ENCODE peak calls at places on chromosome 1, in four cellular contexts. One of them, this sample, is unnamed.

GRCh38 chr1:23116216-23116836 is 52.3 kb downstream of the LUZP1 start:
- DNase-seq in K562: no peak
- DNase-seq in H1: no peak
- DNase-seq in GM12878: no peak
- DNase-seq in this sample: no peak

GRCh38 chr1:14944471-14944981 is 209.0 kb upstream of the TMEM51 start:
- DNase-seq in K562: no peak
- DNase-seq in H1: no peak
- DNase-seq in GM12878: no peak
- DNase-seq in this sample: no peak

GRCh38 chr1:205072881-205073280 is 11.4 kb downstream of the TMEM81 start:
- DNase-seq in K562: peak
- DNase-seq in H1: no peak
- DNase-seq in GM12878: no peak
- DNase-seq in this sample: no peak

GRCh38 chr1:173823776-173824314 is 628 bp upstream of the DARS2 start:
- DNase-seq in K562: no peak
- DNase-seq in H1: no peak
- DNase-seq in GM12878: peak
- DNase-seq in this sample: peak

GRCh38 chr1:39779821-39780220 is 8.7 kb upstream of the OXCT2 start:
- DNase-seq in K562: no peak
- DNase-seq in H1: no peak
- DNase-seq in GM12878: no peak
- DNase-seq in this sample: no peak

GRCh38 chr1:228066891-228067654 is 15.4 kb upstream of the ARF1 start:
- DNase-seq in K562: peak
- DNase-seq in H1: no peak
- DNase-seq in GM12878: no peak
- DNase-seq in this sample: no peak

GRCh38 chr1:214658785-214659184 is 55.8 kb downstream of the CENPF start:
- DNase-seq in K562: no peak
- DNase-seq in H1: no peak
- DNase-seq in GM12878: no peak
- DNase-seq in this sample: peak

GRCh38 chr1:167661527-167662436 is 31.8 kb downstream of the RCSD1 start:
- DNase-seq in K562: no peak
- DNase-seq in H1: no peak
- DNase-seq in GM12878: no peak
- DNase-seq in this sample: peak

GRCh38 chr1:174883361-174883760 is 116.4 kb upstream of the CACYBP start:
- DNase-seq in K562: peak
- DNase-seq in H1: no peak
- DNase-seq in GM12878: no peak
- DNase-seq in this sample: peak

GRCh38 chr1:33241866-33242265 is 14.4 kb upstream of the ZNF362 start:
- DNase-seq in K562: no peak
- DNase-seq in H1: no peak
- DNase-seq in GM12878: no peak
- DNase-seq in this sample: no peak

GRCh38 chr1:6819641-6820040 is 34.4 kb downstream of the CAMTA1 start:
- DNase-seq in K562: no peak
- DNase-seq in H1: no peak
- DNase-seq in GM12878: no peak
- DNase-seq in this sample: peak

GRCh38 chr1:155979525-155980343 is 1.4 kb upstream of the ARHGEF2 start:
- DNase-seq in K562: peak
- DNase-seq in H1: no peak
- DNase-seq in GM12878: no peak
- DNase-seq in this sample: no peak

GRCh38 chr1:30809514-30810263 is 52.1 kb upstream of the LAPTM5 start:
- DNase-seq in K562: peak
- DNase-seq in H1: no peak
- DNase-seq in GM12878: no peak
- DNase-seq in this sample: peak

GRCh38 chr1:22749919-22750670 is 39.5 kb downstream of the EPHB2 start:
- DNase-seq in K562: no peak
- DNase-seq in H1: no peak
- DNase-seq in GM12878: peak
- DNase-seq in this sample: peak

GRCh38 chr1:4657920-4658585 is 3.6 kb downstream of the AJAP1 start:
- DNase-seq in K562: no peak
- DNase-seq in H1: no peak
- DNase-seq in GM12878: no peak
- DNase-seq in this sample: no peak

GRCh38 chr1:115922806-115923205 is 53.5 kb upstream of the SLC22A15 start:
- DNase-seq in K562: no peak
- DNase-seq in H1: no peak
- DNase-seq in GM12878: no peak
- DNase-seq in this sample: no peak

GRCh38 chr1:214439352-214440119 is 111.9 kb downstream of the PTPN14 start:
- DNase-seq in K562: no peak
- DNase-seq in H1: no peak
- DNase-seq in GM12878: peak
- DNase-seq in this sample: peak

GRCh38 chr1:169892176-169892818 is 1.4 kb downstream of the SCYL3 start:
- DNase-seq in K562: no peak
- DNase-seq in H1: no peak
- DNase-seq in GM12878: no peak
- DNase-seq in this sample: no peak

GRCh38 chr1:9101510-9102146 is 27.3 kb downstream of the GPR157 start:
- DNase-seq in K562: peak
- DNase-seq in H1: peak
- DNase-seq in GM12878: no peak
- DNase-seq in this sample: peak

GRCh38 chr1:110538082-110538481 is 19.1 kb upstream of the KCNA10 start:
- DNase-seq in K562: no peak
- DNase-seq in H1: no peak
- DNase-seq in GM12878: no peak
- DNase-seq in this sample: no peak

GRCh38 chr1:31476891-31477846 is 64.2 kb downstream of the SERINC2 start:
- DNase-seq in K562: no peak
- DNase-seq in H1: no peak
- DNase-seq in GM12878: peak
- DNase-seq in this sample: no peak

GRCh38 chr1:62436039-62436465 is 797 bp upstream of the USP1 start:
- DNase-seq in K562: no peak
- DNase-seq in H1: no peak
- DNase-seq in GM12878: no peak
- DNase-seq in this sample: no peak

GRCh38 chr1:91757760-91758545 is 128.0 kb downstream of the TGFBR3 start:
- DNase-seq in K562: no peak
- DNase-seq in H1: no peak
- DNase-seq in GM12878: no peak
- DNase-seq in this sample: peak

GRCh38 chr1:21886486-21887215 is 50.5 kb downstream of the HSPG2 start:
- DNase-seq in K562: peak
- DNase-seq in H1: no peak
- DNase-seq in GM12878: no peak
- DNase-seq in this sample: no peak

GRCh38 chr1:55352080-55352800 is 137.1 kb upstream of the USP24 start:
- DNase-seq in K562: no peak
- DNase-seq in H1: no peak
- DNase-seq in GM12878: no peak
- DNase-seq in this sample: no peak

GRCh38 chr1:93749894-93750301 is 68.3 kb upstream of the BCAR3 start:
- DNase-seq in K562: no peak
- DNase-seq in H1: peak
- DNase-seq in GM12878: no peak
- DNase-seq in this sample: no peak

GRCh38 chr1:206967096-206967851 is 3.0 kb downstream of the FCAMR start:
- DNase-seq in K562: no peak
- DNase-seq in H1: no peak
- DNase-seq in GM12878: peak
- DNase-seq in this sample: peak

GRCh38 chr1:35390600-35391494 is 122.3 kb downstream of the ZMYM4 start:
- DNase-seq in K562: peak
- DNase-seq in H1: no peak
- DNase-seq in GM12878: no peak
- DNase-seq in this sample: peak

DNA sequence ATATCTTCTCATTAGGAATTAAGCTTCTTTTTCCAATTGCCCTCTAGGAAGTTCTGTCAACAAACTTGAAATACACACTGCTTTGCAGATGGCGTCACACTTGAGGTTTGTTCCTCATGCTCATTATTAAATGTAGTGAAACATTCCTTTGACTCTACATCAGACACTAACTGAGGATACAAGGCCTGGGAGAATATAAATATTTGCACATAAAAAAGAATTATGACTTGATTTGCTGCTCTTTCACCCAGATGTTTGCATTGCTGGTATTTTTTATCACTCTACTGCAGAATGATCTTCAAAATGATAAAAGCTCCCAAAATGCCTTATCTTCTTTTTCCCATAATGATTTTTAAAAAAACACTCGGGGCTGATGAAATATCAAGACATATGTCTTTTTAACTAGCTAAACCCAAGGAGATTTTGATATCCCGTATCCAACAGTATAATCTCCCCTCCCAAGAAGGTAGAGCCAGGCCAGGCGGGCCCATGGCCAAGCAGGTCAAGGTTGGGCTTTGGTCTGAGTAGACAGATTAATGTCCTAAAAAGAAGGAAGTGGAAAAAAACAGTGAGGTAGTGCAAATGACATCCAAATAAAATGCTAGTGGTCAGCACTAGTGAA is 264.6 kb downstream of the HHIPL2 start:
- DNase-seq in K562: no peak
- DNase-seq in H1: no peak
- DNase-seq in GM12878: no peak
- DNase-seq in this sample: peak
- TF ChIP-seq CHD1 in K562: no peak
- TF ChIP-seq CHD1 in H1: no peak
- TF ChIP-seq CHD1 in GM12878: no peak
- TF ChIP-seq CHD1 in this sample: no peak

DNA sequence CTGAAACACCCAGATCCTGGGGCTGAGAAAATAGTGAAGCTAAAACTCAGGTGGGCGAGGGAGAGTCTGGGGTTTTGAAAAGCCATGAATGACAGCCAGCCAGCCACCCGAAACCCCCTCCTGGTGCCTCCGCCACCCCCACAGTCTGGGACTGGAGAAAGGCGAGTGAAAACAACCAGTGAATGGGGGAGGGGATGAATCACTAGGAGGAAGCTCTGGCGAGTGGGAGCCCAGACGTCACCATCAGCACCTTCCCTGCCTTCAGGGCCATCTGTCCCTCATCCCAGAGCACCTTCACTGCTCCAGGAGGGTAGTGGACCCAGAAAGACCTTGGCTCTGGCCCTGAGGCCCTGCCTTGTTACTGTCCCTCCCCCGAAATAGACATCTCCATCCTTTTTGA is 9.2 kb downstream of the RORC start:
- DNase-seq in K562: no peak
- DNase-seq in H1: no peak
- DNase-seq in GM12878: no peak
- DNase-seq in this sample: no peak
- TF ChIP-seq CHD1 in K562: no peak
- TF ChIP-seq CHD1 in H1: no peak
- TF ChIP-seq CHD1 in GM12878: no peak
- TF ChIP-seq CHD1 in this sample: no peak

GRCh38 chr1:26575350-26575747 is 45.8 kb downstream of the RPS6KA1 start:
- DNase-seq in K562: no peak
- DNase-seq in H1: no peak
- DNase-seq in GM12878: no peak
- DNase-seq in this sample: no peak

GRCh38 chr1:26578167-26578566 is 48.6 kb downstream of the RPS6KA1 start:
- DNase-seq in K562: no peak
- DNase-seq in H1: no peak
- DNase-seq in GM12878: no peak
- DNase-seq in this sample: no peak

GRCh38 chr1:26571381-26571780 is 41.8 kb downstream of the RPS6KA1 start:
- DNase-seq in K562: no peak
- DNase-seq in H1: no peak
- DNase-seq in GM12878: no peak
- DNase-seq in this sample: no peak

GRCh38 chr1:26574018-26574417 is 44.5 kb downstream of the RPS6KA1 start:
- DNase-seq in K562: no peak
- DNase-seq in H1: no peak
- DNase-seq in GM12878: no peak
- DNase-seq in this sample: no peak

GRCh38 chr1:26574690-26575349 is 45.3 kb downstream of the RPS6KA1 start:
- DNase-seq in K562: no peak
- DNase-seq in H1: no peak
- DNase-seq in GM12878: no peak
- DNase-seq in this sample: peak
- TF ChIP-seq CHD1 in K562: no peak
- TF ChIP-seq CHD1 in H1: no peak
- TF ChIP-seq CHD1 in GM12878: no peak
- TF ChIP-seq CHD1 in this sample: no peak

GRCh38 chr1:202713110-202713509 is 2.9 kb upstream of the SYT2 start:
- DNase-seq in K562: no peak
- DNase-seq in H1: no peak
- DNase-seq in GM12878: no peak
- DNase-seq in this sample: no peak

GRCh38 chr1:202708456-202709275 is 1.6 kb downstream of the SYT2 start:
- DNase-seq in K562: no peak
- DNase-seq in H1: no peak
- DNase-seq in GM12878: no peak
- DNase-seq in this sample: no peak

GRCh38 chr1:202711949-202712635 is 1.8 kb upstream of the SYT2 start:
- DNase-seq in K562: no peak
- DNase-seq in H1: no peak
- DNase-seq in GM12878: no peak
- DNase-seq in this sample: no peak

GRCh38 chr1:202709276-202710041 is 795 bp downstream of the SYT2 start:
- DNase-seq in K562: no peak
- DNase-seq in H1: no peak
- DNase-seq in GM12878: no peak
- DNase-seq in this sample: no peak

DNA sequence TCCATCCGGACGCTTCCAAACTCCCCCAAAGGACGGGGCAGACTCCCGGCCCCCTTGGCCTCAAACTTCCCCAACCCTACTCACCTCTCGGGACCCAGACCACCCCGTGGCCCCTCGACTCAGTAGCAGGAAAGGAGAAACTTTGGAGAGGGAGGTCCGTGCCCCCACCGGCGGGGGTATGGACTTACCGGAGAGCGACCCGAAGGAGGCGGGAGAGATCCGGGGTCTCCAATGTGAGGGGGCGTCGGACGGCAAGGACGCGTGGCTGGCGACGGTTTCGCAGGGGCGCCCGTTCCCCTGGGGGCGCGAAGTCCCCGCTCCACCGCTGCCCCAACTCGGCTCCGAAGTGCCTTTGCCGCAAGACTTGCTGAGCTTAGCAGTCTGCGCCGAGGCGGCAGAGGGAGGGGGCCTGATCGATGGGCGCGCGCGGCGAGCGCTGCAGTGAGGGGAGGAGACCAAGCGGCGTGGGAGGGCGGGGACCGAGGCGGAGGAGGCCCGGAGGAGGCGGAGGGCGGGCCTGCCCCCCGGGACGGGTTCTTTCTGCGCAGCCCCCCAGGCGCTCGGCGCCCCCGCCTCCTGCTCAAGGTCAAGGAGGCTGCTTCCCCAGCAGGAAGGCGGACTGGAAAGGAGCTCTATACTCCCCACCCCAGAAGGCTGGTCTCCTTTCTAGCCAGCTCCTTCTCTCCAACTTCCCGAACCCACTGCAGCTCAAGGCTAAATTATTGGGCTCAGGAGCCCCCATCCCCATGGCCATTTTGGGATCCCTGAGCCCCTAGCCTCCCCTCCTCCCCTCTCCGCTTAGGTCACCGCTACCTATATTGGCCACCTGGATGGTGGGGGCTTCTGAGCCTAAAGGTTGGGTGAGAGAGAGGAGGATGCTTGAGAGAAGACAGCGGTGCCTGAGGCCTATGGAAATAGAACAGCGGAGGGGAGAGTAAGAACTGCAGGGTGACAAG is at the start of gene SYT2:
- DNase-seq in K562: peak
- DNase-seq in H1: no peak
- DNase-seq in GM12878: no peak
- DNase-seq in this sample: no peak
- TF ChIP-seq CHD1 in K562: no peak
- TF ChIP-seq CHD1 in H1: no peak
- TF ChIP-seq CHD1 in GM12878: no peak
- TF ChIP-seq CHD1 in this sample: no peak